ENCODE peak calls at places on chromosomes 13 and 19, in nine cellular contexts. Q is A172, O is naive B cell, R is NCI-H2029, B is left colon, D is AG04449, S is cerebellar nuclear complex, C is myocyte, X is HFFc6. N is an unnamed sample.

GRCh38 chr13:27979765-27980279 is 8.7 kb downstream of the URAD start:
- DNase-seq in Q (no peak), O (no peak), R (no peak), B (no peak), D (no peak), S (no peak), C (no peak), X (no peak), N (no peak)

GRCh38 chr13:42561752-42562467 is 12.0 kb upstream of the TNFSF11 start:
- DNase-seq in Q (no peak), O (no peak), R (no peak), B (no peak), D (no peak), S (no peak), C (no peak), X (no peak), N (no peak)

GRCh38 chr19:7870571-7871279 is 3.5 kb downstream of the PRR36 start:
- DNase-seq in Q (peak; percentile 79), O (peak; percentile 26), R (peak; percentile 44), B (peak; percentile 85), D (no peak), S (no peak), C (no peak), X (peak; percentile 26), N (no peak)

GRCh38 chr13:98476106-98476505 is 100.8 kb downstream of the STK24 start:
- DNase-seq in Q (no peak), O (no peak), R (no peak), B (no peak), D (no peak), S (no peak), C (no peak), X (no peak), N (no peak)

GRCh38 chr13:39317284-39317683 is 279.0 kb downstream of the NHLRC3 start:
- DNase-seq in Q (peak; percentile 3), O (no peak), R (no peak), B (no peak), D (no peak), S (no peak), C (peak; percentile 12), X (no peak), N (no peak)

GRCh38 chr13:49220035-49220855 is at the start of gene MLNR:
- DNase-seq in Q (no peak), O (peak; percentile 37), R (no peak), B (no peak), D (no peak), S (no peak), C (peak; percentile 21), X (no peak), N (no peak)

GRCh38 chr19:47506459-47506858 is 8.4 kb downstream of the NAPA start:
- DNase-seq in Q (no peak), O (no peak), R (no peak), B (no peak), D (no peak), S (no peak), C (peak; percentile 75), X (no peak), N (no peak)

GRCh38 chr19:49338691-49339363 is 3.6 kb downstream of the CD37 start:
- DNase-seq in Q (no peak), O (no peak), R (peak; percentile 48), B (peak; percentile 91), D (no peak), S (no peak), C (no peak), X (no peak), N (no peak)

GRCh38 chr13:51342706-51343105 is 3.2 kb downstream of the SERPINE3 start:
- DNase-seq in Q (no peak), O (no peak), R (no peak), B (no peak), D (peak; percentile 53), S (no peak), C (no peak), X (peak; percentile 73), N (no peak)

GRCh38 chr19:12668937-12669271 is 2.3 kb downstream of the WDR83 start:
- DNase-seq in Q (peak; percentile 53), O (peak; percentile 56), R (no peak), B (peak; percentile 69), D (no peak), S (no peak), C (peak; percentile 62), X (peak; percentile 72), N (peak; percentile 20)

GRCh38 chr13:107882708-107883560 is 332.4 kb downstream of the LIG4 start:
- DNase-seq in Q (no peak), O (no peak), R (no peak), B (no peak), D (no peak), S (no peak), C (no peak), X (no peak), N (no peak)

GRCh38 chr13:27641711-27642502 is 20.2 kb downstream of the POLR1D start:
- DNase-seq in Q (no peak), O (no peak), R (no peak), B (no peak), D (no peak), S (no peak), C (peak; percentile 54), X (no peak), N (no peak)

GRCh38 chr13:80654638-80655249 is 313.8 kb upstream of the SPRY2 start:
- DNase-seq in Q (peak; percentile 9), O (peak; percentile 6), R (no peak), B (no peak), D (no peak), S (no peak), C (no peak), X (no peak), N (no peak)

GRCh38 chr19:42253245-42254082 is 1.5 kb downstream of the ERF start:
- DNase-seq in Q (peak; percentile 53), O (peak; percentile 69), R (no peak), B (peak; percentile 70), D (no peak), S (no peak), C (peak; percentile 47), X (peak; percentile 44), N (no peak)

GRCh38 chr13:86813198-86813597 is 858.0 kb upstream of the SLITRK5 start:
- DNase-seq in Q (no peak), O (no peak), R (no peak), B (no peak), D (no peak), S (no peak), C (peak; percentile 44), X (no peak), N (no peak)

GRCh38 chr13:26017932-26018690 is 33.7 kb downstream of the SHISA2 start:
- DNase-seq in Q (no peak), O (no peak), R (no peak), B (no peak), D (no peak), S (no peak), C (no peak), X (no peak), N (no peak)

N was measured in HS-5.